ENCODE peak calls at places on chromosomes 7 and 10, in four cellular contexts. Z is A549, J is natural killer cell, W is IMR-90. Q is an unnamed sample.

GRCh38 chr7:158963780-158964222 is 107.4 kb downstream of the DYNC2I1 start:
- DNase-seq in J (no peak), Z (no peak), W (no peak), Q (no peak)

GRCh38 chr7:155001756-155002410 is 1.0 kb downstream of the PAXIP1 start:
- DNase-seq in J (no peak), W (no peak), Z (peak), Q (no peak)

GRCh38 chr10:133359554-133359971 is 1.7 kb upstream of the FUOM start:
- DNase-seq in Z (no peak), J (no peak), W (no peak), Q (no peak)

GRCh38 chr10:132910186-132910880 is 32.0 kb downstream of the CFAP46 start:
- DNase-seq in Z (no peak), J (no peak), W (no peak), Q (no peak)

GRCh38 chr10:87656431-87657072 is 3.1 kb upstream of the PAPSS2 start:
- DNase-seq in W (peak), Z (peak), J (no peak), Q (no peak)

GRCh38 chr10:3625959-3626751 is 158.9 kb downstream of the KLF6 start:
- DNase-seq in J (no peak), W (peak), Z (no peak), Q (no peak)

GRCh38 chr7:110604885-110605284 is 486.0 kb upstream of the LRRN3 start:
- DNase-seq in W (no peak), J (no peak), Z (no peak), Q (no peak)

GRCh38 chr10:784377-784758 is 94.9 kb upstream of the DIP2C start:
- DNase-seq in J (no peak), W (no peak), Z (no peak), Q (no peak)

GRCh38 chr7:155384751-155385150 is 73.2 kb upstream of the EN2 start:
- DNase-seq in J (no peak), Z (no peak), W (no peak), Q (no peak)

GRCh38 chr10:86972613-86973380 is 4.5 kb downstream of the ADIRF start:
- DNase-seq in W (no peak), Z (no peak), J (no peak), Q (no peak)

GRCh38 chr7:36155811-36156361 is 2.8 kb downstream of the EEPD1 start:
- DNase-seq in W (peak), J (no peak), Z (no peak), Q (no peak)

GRCh38 chr7:76232698-76233097 is 31.0 kb downstream of the SRRM3 start:
- DNase-seq in J (no peak), Z (no peak), W (no peak), Q (no peak)

GRCh38 chr7:17608114-17608833 is 309.8 kb downstream of the AHR start:
- DNase-seq in W (peak), Z (no peak), J (no peak), Q (no peak)

GRCh38 chr7:157712666-157713235 is 375.9 kb downstream of the DNAJB6 start:
- DNase-seq in Z (no peak), W (no peak), J (no peak), Q (no peak)

GRCh38 chr7:117229350-117229749 is 93.5 kb downstream of the WNT2 start:
- DNase-seq in W (peak), Z (no peak), J (no peak), Q (no peak)

GRCh38 chr7:135620980-135621850 is 41.1 kb upstream of the STMP1 start:
- DNase-seq in W (peak), Z (peak), J (no peak), Q (no peak)

GRCh38 chr10:11440250-11441150 is 170.9 kb downstream of the USP6NL start:
- DNase-seq in W (no peak), J (no peak), Z (no peak), Q (no peak)

GRCh38 chr10:79038841-79039201 is 29.9 kb upstream of the ZMIZ1 start:
- DNase-seq in Z (no peak), J (no peak), W (peak), Q (no peak)

GRCh38 chr10:63702107-63702506 is 180.9 kb downstream of the REEP3 start:
- DNase-seq in J (no peak), W (no peak), Z (no peak), Q (no peak)

GRCh38 chr7:134660961-134661376 is 14.3 kb downstream of the BPGM start:
- DNase-seq in J (no peak), W (peak), Z (no peak), Q (no peak)

GRCh38 chr10:132276706-132277105 is 31.0 kb downstream of the STK32C start:
- DNase-seq in W (no peak), J (no peak), Z (no peak), Q (no peak)

GRCh38 chr10:48418189-48418588 is 111.7 kb downstream of the MAPK8 start:
- DNase-seq in J (no peak), Z (no peak), W (no peak), Q (no peak)

GRCh38 chr7:83852136-83852535 is 203.2 kb upstream of the SEMA3E start:
- DNase-seq in Z (peak), J (no peak), W (no peak), Q (no peak)

GRCh38 chr10:29728541-29729049 is 93.8 kb upstream of the SVIL start:
- DNase-seq in Z (no peak), W (no peak), J (no peak), Q (no peak)

GRCh38 chr7:157722137-157723060 is 385.6 kb downstream of the DNAJB6 start:
- DNase-seq in W (no peak), J (no peak), Z (no peak), Q (no peak)

GRCh38 chr10:83273035-83273434 is 866.3 kb upstream of the GHITM start:
- DNase-seq in J (no peak), Z (no peak), W (no peak), Q (no peak)
- TF ChIP-seq CTCF in J (no peak), Z (no peak), W (no peak), Q (peak)

DNA sequence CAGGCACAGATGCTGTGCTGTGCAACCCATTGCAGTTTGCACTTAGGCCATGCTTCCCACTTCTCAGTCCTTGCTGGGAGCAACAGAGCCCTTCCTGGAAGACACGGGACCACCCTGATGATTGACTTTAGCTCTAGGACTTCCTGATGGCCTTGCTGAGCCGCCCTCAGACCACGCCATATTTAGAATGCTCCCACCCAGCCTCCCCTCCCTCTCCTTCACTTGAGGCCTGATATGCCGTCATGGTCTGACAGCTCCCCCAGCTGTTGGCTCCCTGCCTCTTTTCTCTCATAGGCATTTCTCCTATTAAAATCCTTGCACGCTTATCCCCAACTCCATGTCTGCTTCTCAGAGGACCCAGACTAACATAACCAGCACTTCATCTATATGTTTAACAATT is 29.4 kb upstream of the GATAD1 start:
- DNase-seq in Z (no peak), J (no peak), W (no peak), Q (no peak)
- TF ChIP-seq CTCF in Z (no peak), J (no peak), W (no peak), Q (no peak)

GRCh38 chr10:76086571-76087260 is 655.3 kb downstream of the LRMDA start:
- DNase-seq in W (peak), J (no peak), Z (peak), Q (no peak)
- TF ChIP-seq CTCF in W (peak), J (no peak), Z (peak), Q (peak)

GRCh38 chr7:15524077-15524476 is 37.7 kb downstream of the AGMO start:
- DNase-seq in W (no peak), J (no peak), Z (no peak), Q (no peak)
- TF ChIP-seq CTCF in W (no peak), J (no peak), Z (no peak), Q (no peak)

GRCh38 chr10:72567884-72568283 is 58.0 kb downstream of the MICU1 start:
- DNase-seq in Z (peak), W (no peak), J (no peak), Q (no peak)
- TF ChIP-seq CTCF in Z (peak), W (peak), J (no peak), Q (peak)

GRCh38 chr7:139750459-139751095 is 27.2 kb downstream of the HIPK2 start:
- DNase-seq in Z (no peak), W (no peak), J (no peak), Q (no peak)

GRCh38 chr7:139752600-139752999 is 25.2 kb downstream of the HIPK2 start:
- DNase-seq in J (no peak), Z (no peak), W (no peak), Q (no peak)

GRCh38 chr7:139753693-139754111 is 24.1 kb downstream of the HIPK2 start:
- DNase-seq in J (no peak), Z (no peak), W (no peak), Q (no peak)

GRCh38 chr7:139752148-139752547 is 25.6 kb downstream of the HIPK2 start:
- DNase-seq in J (no peak), Z (no peak), W (no peak), Q (no peak)

GRCh38 chr7:139753079-139753692 is 24.6 kb downstream of the HIPK2 start:
- DNase-seq in Z (peak), W (peak), J (no peak), Q (no peak)
- TF ChIP-seq CTCF in Z (no peak), W (peak), J (no peak), Q (peak)

GRCh38 chr7:112497481-112497880 is 16.7 kb downstream of the LSMEM1 start:
- DNase-seq in J (no peak), W (no peak), Z (no peak), Q (no peak)

GRCh38 chr7:112501958-112502503 is 21.2 kb downstream of the LSMEM1 start:
- DNase-seq in W (no peak), J (no peak), Z (no peak), Q (no peak)

GRCh38 chr7:112502700-112503099 is 21.9 kb downstream of the LSMEM1 start:
- DNase-seq in J (no peak), Z (no peak), W (no peak), Q (no peak)

GRCh38 chr7:112503361-112504023 is 22.7 kb downstream of the LSMEM1 start:
- DNase-seq in W (no peak), J (no peak), Z (no peak), Q (no peak)

DNA sequence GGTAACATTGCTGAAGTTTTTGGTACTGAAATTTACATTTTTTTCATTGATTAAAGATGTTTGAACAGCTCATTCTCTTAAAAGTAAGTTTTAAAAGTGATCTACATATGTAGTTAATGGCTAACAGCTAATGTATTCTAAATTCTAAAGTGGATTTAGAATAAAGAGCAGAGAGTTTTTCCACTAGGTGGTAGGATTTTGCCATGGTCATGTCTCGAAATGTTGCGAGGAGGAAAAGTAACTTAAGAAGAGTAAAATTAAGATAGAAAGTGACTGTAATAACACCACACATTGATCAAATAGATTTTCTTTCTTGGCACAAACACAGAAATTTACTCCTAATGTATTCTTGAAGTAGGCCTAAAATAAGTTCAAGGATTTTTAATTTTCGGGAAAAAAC is 19.8 kb downstream of the LSMEM1 start:
- DNase-seq in W (no peak), Z (peak), J (no peak), Q (no peak)
- TF ChIP-seq CTCF in W (no peak), Z (no peak), J (no peak), Q (no peak)

GRCh38 chr10:43376828-43377227 is 5.4 kb downstream of the FXYD4 start:
- DNase-seq in W (no peak), Z (no peak), J (no peak), Q (no peak)

GRCh38 chr10:43375401-43376020 is 4.1 kb downstream of the FXYD4 start:
- DNase-seq in Z (no peak), J (no peak), W (no peak), Q (no peak)

GRCh38 chr10:43376046-43376635 is 4.7 kb downstream of the FXYD4 start:
- DNase-seq in Z (no peak), J (no peak), W (no peak), Q (no peak)

GRCh38 chr10:43374194-43374593 is 2.8 kb downstream of the FXYD4 start:
- DNase-seq in Z (no peak), W (no peak), J (no peak), Q (no peak)

DNA sequence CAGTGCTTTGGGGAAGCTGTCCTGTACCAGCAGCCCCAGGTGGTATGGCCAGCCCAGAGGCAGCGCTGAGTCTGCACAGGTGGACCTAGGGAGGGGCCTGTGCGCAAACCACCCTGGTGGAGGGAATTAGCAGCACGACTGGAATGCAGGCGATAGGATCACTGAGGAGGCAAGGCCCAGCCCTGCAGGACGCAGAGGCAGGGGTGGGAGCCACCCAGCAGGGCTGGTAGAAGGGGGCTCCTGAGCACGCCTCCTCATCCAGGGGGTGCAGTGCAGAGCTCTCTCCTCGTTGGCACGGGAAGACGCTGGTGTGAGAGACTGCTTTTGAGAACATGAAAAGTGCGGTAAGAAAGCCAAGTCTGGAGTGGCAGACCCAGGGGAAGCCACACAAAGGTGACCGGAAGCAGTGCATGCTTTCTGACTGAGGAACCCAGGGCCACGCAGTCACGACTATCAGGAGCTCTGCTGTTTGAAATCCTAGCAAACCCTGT is 6.0 kb downstream of the FXYD4 start:
- DNase-seq in J (no peak), W (no peak), Z (no peak), Q (peak)
- TF ChIP-seq CTCF in J (no peak), W (no peak), Z (no peak), Q (peak)

DNA sequence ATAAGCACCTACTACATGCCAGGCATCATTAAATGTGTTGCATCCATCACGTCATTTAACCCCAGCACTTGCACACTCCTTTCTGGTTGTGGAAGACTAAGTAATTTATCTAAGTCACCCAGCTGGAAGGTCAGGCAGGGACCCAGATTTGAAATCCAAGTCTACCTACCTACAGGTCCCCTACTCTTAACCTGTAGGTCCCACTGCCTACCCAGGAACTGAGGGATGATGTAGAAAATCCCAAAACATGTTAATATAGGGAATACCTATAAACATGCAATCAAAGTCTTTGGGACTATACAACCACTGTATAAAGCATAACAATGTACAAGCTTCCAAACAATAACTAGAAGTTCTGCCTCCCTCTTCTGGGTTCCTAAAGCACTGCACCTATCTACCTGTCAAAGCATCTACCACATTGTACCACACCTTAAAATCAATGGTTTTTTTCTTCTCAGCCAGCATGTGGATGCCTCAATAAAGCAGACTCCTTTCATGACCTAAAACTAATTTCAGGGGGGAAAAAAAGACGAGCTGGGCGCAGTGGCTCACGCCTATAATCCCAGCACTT is 5.6 kb downstream of the IL6 start:
- DNase-seq in J (no peak), W (peak), Z (peak), Q (no peak)
- TF ChIP-seq CTCF in J (no peak), W (peak), Z (peak), Q (peak)